ENCODE peak calls at places on chromosomes 12 and 14, in five cellular contexts. E, K, T, S and Q are unnamed samples.

GRCh38 chr14:30191639-30192279 is 264.1 kb upstream of the PRKD1 start:
- DNase-seq in T (no peak), S (no peak), E (no peak), K (no peak), Q (no peak)

GRCh38 chr12:121638298-121639202 is 12.2 kb downstream of the ORAI1 start:
- DNase-seq in K (no peak), S (no peak), E (no peak), T (no peak), Q (no peak)

GRCh38 chr14:82075566-82075965 is 541.9 kb upstream of the SEL1L start:
- DNase-seq in K (peak; percentile 87), E (no peak), T (no peak), S (no peak), Q (no peak)

GRCh38 chr12:76455582-76456345 is 103.8 kb downstream of the OSBPL8 start:
- DNase-seq in S (peak; percentile 62), E (peak; percentile 90), T (no peak), K (peak; percentile 77), Q (no peak)

GRCh38 chr12:64990991-64991570 is 130.0 kb downstream of the WIF1 start:
- DNase-seq in S (no peak), K (no peak), T (no peak), E (no peak), Q (no peak)

GRCh38 chr14:105876829-105877228 is 350.4 kb downstream of the TMEM121 start:
- DNase-seq in T (peak; percentile 37), S (no peak), E (no peak), K (no peak), Q (peak; percentile 23)

GRCh38 chr12:38662851-38663250 is 242.5 kb downstream of the CPNE8 start:
- DNase-seq in T (no peak), E (no peak), K (no peak), S (no peak), Q (no peak)

GRCh38 chr14:93007225-93007997 is 84.5 kb downstream of the CHGA start:
- DNase-seq in S (no peak), K (no peak), E (no peak), T (peak; percentile 86), Q (peak; percentile 68)

GRCh38 chr14:87756661-87757060 is 236.3 kb downstream of the GALC start:
- DNase-seq in S (no peak), T (no peak), K (no peak), E (no peak), Q (no peak)

GRCh38 chr14:94050231-94050880 is 24.2 kb downstream of the OTUB2 start:
- DNase-seq in E (no peak), T (peak; percentile 69), S (no peak), K (no peak), Q (no peak)

GRCh38 chr12:104737682-104738370 is 220.3 kb downstream of the SLC41A2 start:
- DNase-seq in E (no peak), T (no peak), K (no peak), S (no peak), Q (no peak)

GRCh38 chr12:117559978-117560377 is 198.6 kb upstream of the NOS1 start:
- DNase-seq in S (no peak), E (no peak), K (no peak), T (no peak), Q (no peak)

DNA sequence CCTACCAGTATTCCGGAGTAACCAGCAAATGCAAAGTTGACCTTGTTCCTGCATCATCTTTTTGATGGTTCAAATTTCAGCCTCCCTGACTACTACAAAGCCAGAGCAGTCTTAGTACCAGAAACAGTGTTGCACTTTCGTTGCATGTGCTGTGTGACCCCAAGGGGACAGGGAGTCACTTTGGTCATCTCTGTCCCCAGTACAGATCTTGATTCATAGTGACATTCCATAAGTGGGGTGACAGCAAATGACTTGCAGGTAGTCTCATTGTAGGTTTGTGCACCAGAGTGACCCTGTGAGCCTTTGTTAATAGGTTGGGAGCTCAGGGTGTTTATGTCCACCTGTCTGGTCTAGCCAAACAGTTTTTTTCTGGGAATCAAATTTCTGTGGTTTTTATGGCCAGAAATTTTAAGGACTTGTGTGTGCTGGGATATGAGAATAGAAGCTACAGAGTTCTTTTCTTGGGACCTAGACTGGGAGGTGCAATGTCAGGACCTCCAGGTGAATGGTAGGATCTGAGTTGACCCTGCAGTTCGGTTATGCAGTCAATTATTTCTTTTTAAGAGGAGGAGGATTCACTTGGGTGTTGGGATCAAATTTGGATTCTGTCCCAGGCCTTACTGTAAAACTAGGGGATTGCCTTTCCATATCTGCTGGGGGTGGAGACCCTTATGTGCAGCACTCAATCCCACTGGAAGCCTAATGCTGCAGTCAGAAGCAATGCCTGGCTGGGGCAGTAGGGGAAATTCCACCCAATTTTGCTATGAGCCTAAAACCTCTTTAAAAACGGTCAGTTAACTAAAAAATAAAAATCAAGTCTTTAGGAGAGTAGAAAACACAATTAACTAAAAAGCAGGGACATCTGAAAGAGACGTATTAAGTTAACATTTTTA is 10.1 kb downstream of the EIF5 start:
- DNase-seq in K (no peak), S (no peak), E (no peak), T (no peak), Q (no peak)
- TF ChIP-seq POLR2AphosphoS5 in K (no peak), S (no peak), E (no peak), T (no peak), Q (no peak)

DNA sequence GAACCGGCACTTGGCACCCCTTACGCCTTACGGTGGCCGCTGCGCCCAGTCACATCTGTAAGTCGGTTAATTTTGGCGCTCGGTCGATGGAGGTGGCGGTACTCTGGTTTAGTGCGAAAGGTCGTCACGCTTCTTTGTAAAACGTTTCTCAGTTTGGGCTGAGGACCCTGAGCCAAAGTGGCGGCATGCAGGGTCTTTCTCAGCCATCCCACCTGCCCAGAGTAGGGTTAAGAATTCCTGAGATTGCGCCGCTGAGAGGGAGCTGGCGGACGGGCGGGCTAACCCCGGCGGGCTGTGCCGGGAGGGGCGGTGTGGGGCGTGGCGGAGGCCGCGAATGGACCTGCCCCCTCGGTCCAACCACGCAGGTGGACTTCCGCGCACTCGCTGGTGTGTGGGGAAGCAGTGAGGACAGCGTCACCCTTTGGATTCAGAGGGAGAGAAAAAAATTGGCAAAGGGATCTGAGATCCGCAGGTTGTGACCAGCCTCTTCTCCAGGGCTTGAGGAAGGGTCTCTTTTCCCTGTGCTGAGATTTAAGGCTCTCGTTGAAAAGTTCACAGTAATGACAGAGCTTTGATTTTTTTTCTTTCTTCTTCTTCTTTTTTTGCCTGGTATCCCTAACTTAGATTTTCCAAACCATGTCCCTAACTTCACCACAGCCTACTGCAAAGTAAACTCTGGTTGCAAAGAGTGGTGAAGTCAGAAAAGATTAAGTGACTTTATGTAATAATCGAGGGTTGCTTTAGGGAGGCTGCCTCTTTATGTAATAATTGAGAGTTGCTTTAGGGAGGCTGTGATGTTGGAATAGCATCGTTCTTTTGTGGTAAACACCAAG is 602 bp upstream of the FBXO33 start:
- DNase-seq in E (peak; percentile 89), T (peak; percentile 97), K (peak; percentile 88), S (peak; percentile 96), Q (peak; percentile 95)
- TF ChIP-seq CTCF in E (no peak), T (no peak), K (peak; percentile 19), S (peak; percentile 86), Q (peak; percentile 36)

DNA sequence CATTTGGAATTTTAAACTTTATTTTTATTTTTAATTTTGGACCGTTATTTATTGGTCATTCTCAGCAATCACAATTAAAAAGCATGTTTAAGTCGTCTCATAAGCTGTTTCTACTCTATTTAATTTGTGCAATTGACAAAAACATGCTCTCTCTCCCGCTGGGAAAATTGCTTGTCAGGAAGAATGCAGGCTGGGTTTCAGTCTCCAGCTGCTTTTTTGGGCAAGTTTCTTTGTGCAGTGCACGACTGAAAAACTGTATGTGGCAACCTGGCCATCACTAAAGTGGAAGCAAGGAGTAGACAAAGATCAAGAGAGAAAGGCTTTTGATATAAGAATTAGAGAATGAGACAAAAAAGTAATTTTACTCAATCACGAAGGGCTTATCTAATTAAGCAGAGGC is 941.5 kb upstream of the MDGA2 start:
- DNase-seq in T (no peak), K (no peak), E (no peak), S (no peak), Q (no peak)
- TF ChIP-seq POLR2AphosphoS5 in T (no peak), K (no peak), E (no peak), S (no peak), Q (no peak)

GRCh38 chr12:2385529-2385928 is 332.7 kb downstream of the CACNA1C start:
- DNase-seq in K (no peak), T (no peak), E (no peak), S (no peak), Q (no peak)

GRCh38 chr12:2383276-2384028 is 330.7 kb downstream of the CACNA1C start:
- DNase-seq in S (peak; percentile 7), K (no peak), E (no peak), T (no peak), Q (peak; percentile 44)

GRCh38 chr12:2386566-2386965 is 333.8 kb downstream of the CACNA1C start:
- DNase-seq in E (no peak), S (no peak), K (no peak), T (no peak), Q (no peak)

GRCh38 chr12:2384029-2384386 is 331.2 kb downstream of the CACNA1C start:
- DNase-seq in K (no peak), S (no peak), T (no peak), E (no peak), Q (no peak)

DNA sequence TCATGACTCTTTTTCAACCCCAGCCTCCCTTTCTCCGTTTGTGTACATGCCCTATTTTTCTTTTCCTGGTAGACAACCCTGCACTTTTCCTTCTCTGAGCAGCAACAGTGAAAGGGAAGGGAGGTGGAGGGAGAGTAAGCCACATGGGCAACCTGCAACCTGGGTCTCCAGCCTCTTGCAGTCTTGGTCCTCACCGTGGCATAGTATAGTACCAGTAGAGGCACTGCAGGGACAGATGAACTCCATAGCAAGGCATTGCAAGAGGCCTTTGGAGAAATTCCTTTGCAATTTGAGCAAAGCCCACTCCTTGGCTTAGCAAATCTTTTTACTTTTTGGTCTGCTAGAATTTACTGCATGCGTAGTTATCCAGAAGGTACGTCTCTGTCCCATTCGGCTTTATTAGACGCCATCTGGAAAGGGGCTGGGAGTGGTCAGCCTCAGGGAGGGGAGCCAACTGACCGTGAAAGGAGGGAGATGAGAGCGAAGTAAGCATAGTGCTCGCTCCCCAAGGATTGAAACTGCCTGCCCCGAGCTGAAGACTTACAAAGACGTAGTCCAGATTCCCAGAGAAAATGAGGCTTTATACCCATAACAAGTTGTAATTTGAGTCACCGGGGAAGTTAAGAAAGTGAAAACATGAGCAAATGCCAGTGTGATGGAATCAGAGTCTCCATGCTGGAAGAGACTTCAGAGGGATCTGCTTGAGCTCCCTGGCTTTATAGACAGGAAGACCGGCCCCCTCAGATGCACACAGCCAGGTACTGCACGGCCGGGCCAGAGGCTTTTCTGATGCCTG is 331.9 kb downstream of the CACNA1C start:
- DNase-seq in K (no peak), T (no peak), S (no peak), E (no peak), Q (no peak)
- TF ChIP-seq CTCF in K (no peak), T (peak; percentile 7), S (no peak), E (no peak), Q (no peak)